ENCODE peak calls at places on chromosomes 11 and 22, in six cellular contexts. W is HepG2, K is NB4, U is K562, Q is GM12878, E is endothelial cell of umbilical vein. L is an unnamed sample.

GRCh38 chr22:17918840-17919239 is 105.5 kb downstream of the MICAL3 start:
- DNase-seq in W (no peak), K (no peak), U (no peak), Q (no peak), E (no peak), L (no peak)

GRCh38 chr11:29272019-29272654 is 744.7 kb downstream of the KCNA4 start:
- DNase-seq in W (no peak), K (no peak), U (no peak), Q (no peak), E (peak), L (peak)

GRCh38 chr11:62151737-62152102 is 27.9 kb downstream of the INCENP start:
- DNase-seq in W (no peak), K (no peak), U (no peak), Q (no peak), E (no peak), L (no peak)

GRCh38 chr11:65448418-65449196 is 26.0 kb downstream of the NEAT1 start:
- DNase-seq in W (no peak), K (no peak), U (peak), Q (no peak), E (peak), L (peak)

GRCh38 chr22:48268293-48268692 is 1505.8 kb downstream of the TBC1D22A start:
- DNase-seq in W (no peak), K (no peak), U (no peak), Q (no peak), E (no peak), L (no peak)

GRCh38 chr11:109015283-109015682 is 350.4 kb downstream of the DDX10 start:
- DNase-seq in W (no peak), K (no peak), U (no peak), Q (no peak), E (peak), L (no peak)

GRCh38 chr11:66011239-66011784 is 496 bp upstream of the CST6 start:
- DNase-seq in W (no peak), K (no peak), U (no peak), Q (no peak), E (no peak), L (no peak)

GRCh38 chr11:77833302-77833701 is 12.4 kb downstream of the AAMDC start:
- DNase-seq in W (no peak), K (no peak), U (no peak), Q (no peak), E (no peak), L (no peak)

GRCh38 chr11:33045551-33046255 is 6.3 kb downstream of the TCP11L1 start:
- DNase-seq in W (peak), K (no peak), U (no peak), Q (no peak), E (no peak), L (no peak)

GRCh38 chr11:117315285-117316196 is 515 bp downstream of the BACE1 start:
- DNase-seq in W (no peak), K (no peak), U (no peak), Q (no peak), E (peak), L (no peak)

GRCh38 chr11:78289547-78290292 is 101.0 kb downstream of the USP35 start:
- DNase-seq in W (no peak), K (peak), U (no peak), Q (no peak), E (no peak), L (no peak)

GRCh38 chr22:19085233-19086043 is 36.8 kb downstream of the DGCR2 start:
- DNase-seq in W (peak), K (peak), U (peak), Q (peak), E (peak), L (peak)

GRCh38 chr11:130653838-130654601 is 205.6 kb downstream of the ADAMTS15 start:
- DNase-seq in W (no peak), K (no peak), U (no peak), Q (no peak), E (no peak), L (no peak)

GRCh38 chr22:29914991-29915390 is 32.0 kb downstream of the MTMR3 start:
- DNase-seq in W (no peak), K (no peak), U (no peak), Q (no peak), E (no peak), L (no peak)

GRCh38 chr11:65390099-65390941 is 3.9 kb downstream of the FRMD8 start:
- DNase-seq in W (no peak), K (no peak), U (peak), Q (no peak), E (peak), L (no peak)

GRCh38 chr11:61361237-61361636 is 445 bp downstream of the CYB561A3 start:
- DNase-seq in W (no peak), K (no peak), U (peak), Q (no peak), E (no peak), L (no peak)

GRCh38 chr11:30128269-30128932 is 102.4 kb upstream of the FSHB start:
- DNase-seq in W (peak), K (peak), U (peak), Q (no peak), E (peak), L (peak)

GRCh38 chr11:70281114-70281729 is 10.7 kb downstream of the PPFIA1 start:
- DNase-seq in W (no peak), K (no peak), U (no peak), Q (no peak), E (peak), L (no peak)

GRCh38 chr22:24871611-24872205 is 65.7 kb downstream of the SGSM1 start:
- DNase-seq in W (no peak), K (peak), U (no peak), Q (no peak), E (no peak), L (no peak)

GRCh38 chr11:22426915-22427314 is 88.7 kb downstream of the SLC17A6 start:
- DNase-seq in W (no peak), K (no peak), U (no peak), Q (no peak), E (no peak), L (no peak)

GRCh38 chr22:42792909-42793847 is 63.9 kb downstream of the ARFGAP3 start:
- DNase-seq in W (no peak), K (no peak), U (no peak), Q (no peak), E (no peak), L (no peak)

GRCh38 chr22:38176170-38176741 is 5.4 kb downstream of the PLA2G6 start:
- DNase-seq in W (no peak), K (no peak), U (no peak), Q (peak), E (peak), L (no peak)

GRCh38 chr11:6473481-6474422 is at the start of gene TRIM3:
- DNase-seq in W (peak), K (peak), U (peak), Q (no peak), E (peak), L (peak)

GRCh38 chr11:119134389-119134978 is 13.1 kb downstream of the HINFP start:
- DNase-seq in W (no peak), K (peak), U (no peak), Q (no peak), E (no peak), L (peak)

GRCh38 chr11:110279881-110280280 is 16.5 kb downstream of the RDX start:
- DNase-seq in W (no peak), K (no peak), U (no peak), Q (no peak), E (peak), L (no peak)

GRCh38 chr11:6611092-6612007 is 666 bp downstream of the TAF10 start:
- DNase-seq in W (no peak), K (peak), U (no peak), Q (no peak), E (peak), L (no peak)

GRCh38 chr11:2312232-2313042 is 10.6 kb downstream of the TSPAN32 start:
- DNase-seq in W (no peak), K (peak), U (no peak), Q (no peak), E (no peak), L (no peak)

GRCh38 chr11:107898270-107898669 is 30.0 kb upstream of the RAB39A start:
- DNase-seq in W (peak), K (peak), U (peak), Q (peak), E (peak), L (peak)

GRCh38 chr22:19568337-19569311 is 44.4 kb upstream of the CLDN5 start:
- DNase-seq in W (no peak), K (peak), U (peak), Q (no peak), E (peak), L (peak)

GRCh38 chr11:35247863-35248262 is 108.9 kb downstream of the CD44 start:
- DNase-seq in W (no peak), K (no peak), U (no peak), Q (no peak), E (no peak), L (no peak)

GRCh38 chr11:69463181-69463891 is 18.1 kb upstream of the LINC01488 start:
- DNase-seq in W (peak), K (peak), U (no peak), Q (no peak), E (no peak), L (no peak)

GRCh38 chr11:121191787-121192186 is 90.7 kb downstream of the TECTA start:
- DNase-seq in W (no peak), K (no peak), U (no peak), Q (no peak), E (no peak), L (no peak)

GRCh38 chr11:69553416-69554357 is 72.2 kb downstream of the LINC01488 start:
- DNase-seq in W (no peak), K (no peak), U (no peak), Q (no peak), E (no peak), L (no peak)

GRCh38 chr11:86802601-86803051 is 2.3 kb downstream of the PRSS23 start:
- DNase-seq in W (peak), K (peak), U (no peak), Q (no peak), E (peak), L (peak)

GRCh38 chr22:20803696-20804324 is 29.9 kb downstream of the SERPIND1 start:
- DNase-seq in W (peak), K (peak), U (peak), Q (no peak), E (peak), L (peak)

DNA sequence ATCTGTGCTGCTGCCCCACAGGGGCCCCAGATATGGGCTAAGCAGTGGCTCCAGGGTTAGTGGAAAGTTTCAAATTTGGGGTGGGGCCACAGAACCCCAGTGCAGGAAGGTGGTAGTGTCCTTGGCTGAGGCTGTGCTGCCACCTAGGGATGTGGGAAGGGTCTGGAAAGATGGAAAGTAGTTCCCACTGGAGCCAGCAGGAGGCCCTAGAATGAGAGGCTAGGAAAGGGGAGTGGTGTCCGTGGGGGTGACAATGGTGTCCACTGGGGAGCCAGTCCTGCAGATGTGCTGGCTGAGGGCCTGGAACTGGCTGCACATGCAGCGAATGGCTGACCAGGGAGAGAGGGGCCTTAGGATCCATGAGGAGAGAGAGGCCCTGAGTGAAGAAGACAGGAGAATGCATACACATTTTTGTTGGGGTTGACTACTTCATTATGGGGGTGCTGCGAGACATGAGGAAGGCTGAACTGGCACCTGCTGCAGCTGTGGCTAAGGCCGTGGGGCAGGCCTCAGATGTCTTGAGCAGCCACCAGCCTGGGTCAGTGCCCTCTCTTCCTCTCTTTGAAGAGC is 21.1 kb downstream of the RFPL3 start:
- DNase-seq in W (peak), K (peak), U (peak), Q (no peak), E (peak), L (peak)
- TF ChIP-seq MYC in W (no peak), K (no peak), U (no peak), Q (no peak), E (no peak), L (no peak)

GRCh38 chr11:27916541-27917100 is 191.3 kb downstream of the KIF18A start:
- DNase-seq in W (no peak), K (no peak), U (no peak), Q (peak), E (no peak), L (no peak)

GRCh38 chr11:27926056-27926455 is 181.9 kb downstream of the KIF18A start:
- DNase-seq in W (no peak), K (no peak), U (no peak), Q (no peak), E (no peak), L (no peak)

GRCh38 chr11:27926981-27927481 is 180.9 kb downstream of the KIF18A start:
- DNase-seq in W (no peak), K (peak), U (no peak), Q (no peak), E (no peak), L (peak)

GRCh38 chr11:27926469-27926868 is 181.5 kb downstream of the KIF18A start:
- DNase-seq in W (no peak), K (peak), U (no peak), Q (no peak), E (no peak), L (no peak)

GRCh38 chr11:27921472-27921871 is 186.5 kb downstream of the KIF18A start:
- DNase-seq in W (no peak), K (no peak), U (no peak), Q (no peak), E (no peak), L (no peak)
- TF ChIP-seq MYC in W (no peak), K (no peak), U (no peak), Q (no peak), E (no peak), L (no peak)

DNA sequence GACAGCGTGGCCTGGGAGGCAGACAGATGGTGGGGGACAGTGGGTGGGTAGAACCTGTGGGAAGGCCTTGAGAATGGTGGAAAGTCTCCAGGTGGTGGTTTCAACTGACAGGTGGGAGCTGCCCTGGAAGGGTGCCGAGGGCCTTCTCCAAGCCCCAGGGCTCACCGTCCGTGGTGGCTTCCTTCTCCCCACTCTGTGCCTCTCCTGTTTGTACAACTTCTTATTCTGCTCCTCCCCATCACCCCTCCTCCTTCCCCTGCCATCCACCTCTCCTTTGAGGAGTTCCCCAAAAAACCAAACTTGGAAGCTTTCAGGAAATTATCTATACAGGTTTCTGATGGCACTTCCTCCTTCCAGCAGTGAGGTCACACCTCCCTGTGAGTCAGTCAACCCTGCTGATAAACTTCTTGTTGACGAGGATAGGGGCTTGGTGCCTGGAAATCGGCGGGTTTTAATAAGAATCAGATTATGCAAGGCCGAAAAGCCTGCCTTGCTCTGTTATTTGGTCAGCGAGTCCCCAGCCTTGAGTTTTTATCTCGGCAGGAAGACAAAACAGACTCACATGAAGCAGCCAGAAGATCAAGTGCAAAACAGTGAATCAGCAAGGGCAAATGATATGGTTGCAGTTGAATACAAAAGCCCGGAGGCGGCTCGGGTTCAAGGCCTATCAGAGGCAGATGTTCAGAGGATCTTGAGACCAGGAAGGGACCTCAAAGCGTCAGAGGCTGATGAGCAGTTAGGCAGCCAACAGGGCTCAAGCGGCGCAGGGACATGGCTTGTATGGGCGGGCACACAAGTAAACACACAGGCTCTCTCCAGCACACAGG is 9.5 kb upstream of the ST3GAL4 start:
- DNase-seq in W (no peak), K (peak), U (peak), Q (no peak), E (peak), L (no peak)
- TF ChIP-seq MYC in W (no peak), K (no peak), U (no peak), Q (no peak), E (no peak), L (no peak)

DNA sequence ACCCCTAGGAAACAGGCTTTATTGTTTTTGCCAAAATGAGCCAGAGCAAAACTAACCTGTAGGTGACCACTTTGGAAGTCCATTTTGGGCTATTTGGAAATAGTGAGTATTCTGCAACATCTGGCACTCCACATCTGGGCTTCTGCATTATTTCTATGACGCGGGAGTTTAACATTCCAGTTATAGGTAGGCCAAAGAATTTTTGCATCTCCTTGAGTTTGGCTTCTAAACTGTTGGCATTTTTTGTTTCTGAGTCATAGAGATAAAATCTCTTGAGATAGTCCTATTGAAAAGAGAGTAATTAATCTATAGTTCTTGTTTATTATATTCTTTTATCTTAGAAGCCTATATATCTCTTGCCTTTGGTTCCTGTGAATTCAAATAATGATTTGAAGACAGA is 2.8 kb downstream of the MMP7 start:
- DNase-seq in W (no peak), K (no peak), U (no peak), Q (no peak), E (no peak), L (no peak)
- TF ChIP-seq MYC in W (no peak), K (no peak), U (no peak), Q (no peak), E (no peak), L (no peak)